ENCODE peak calls at places on chromosomes 3 and 15, in nine cellular contexts. D is prostate gland; R is NCI-H748 treated with DMSO at 0.1 percent for 48 hours; Z is NAMALWA; I is tibial artery; G is upper lobe of right lung; Y is stimulated activated CD4-positive, alpha-beta T cell treated with anti-CD3 and anti-CD28 coated beads, Interleukin-1b, Interleukin-23, amount 100 ng/mL, for 24 hours; Q is NCI-H1092 treated with DMSO at 0.1 percent for 48 hours; M is head of caudate nucleus. J is an unnamed sample.

GRCh38 chr3:155553800-155554199 is 191.1 kb downstream of the PLCH1 start:
- DNase-seq in D (no peak), R (no peak), Z (peak; percentile 69), I (no peak), G (no peak), Y (no peak), Q (no peak), M (no peak), J (no peak)

GRCh38 chr3:186519021-186519658 is 25.0 kb downstream of the CRYGS start:
- DNase-seq in D (no peak), R (no peak), Z (no peak), I (no peak), G (no peak), Y (peak; percentile 54), Q (no peak), M (no peak), J (no peak)

GRCh38 chr15:101059381-101060341 is 140.5 kb downstream of the LRRK1 start:
- DNase-seq in D (no peak), R (no peak), Z (no peak), I (peak; percentile 49), G (no peak), Y (no peak), Q (no peak), M (peak; percentile 7), J (no peak)

GRCh38 chr15:85886345-85886935 is 91.7 kb upstream of the KLHL25 start:
- DNase-seq in D (no peak), R (no peak), Z (no peak), I (no peak), G (no peak), Y (no peak), Q (no peak), M (no peak), J (no peak)

GRCh38 chr3:78634316-78634715 is 1133.5 kb downstream of the ROBO1 start:
- DNase-seq in D (no peak), R (no peak), Z (no peak), I (no peak), G (no peak), Y (no peak), Q (no peak), M (no peak), J (no peak)

GRCh38 chr3:127614928-127615592 is 13.9 kb upstream of the PODXL2 start:
- DNase-seq in D (no peak), R (no peak), Z (no peak), I (no peak), G (peak; percentile 28), Y (no peak), Q (no peak), M (no peak), J (no peak)

GRCh38 chr3:153043729-153044314 is 118.2 kb upstream of the RAP2B start:
- DNase-seq in D (no peak), R (no peak), Z (no peak), I (no peak), G (no peak), Y (no peak), Q (no peak), M (no peak), J (no peak)

GRCh38 chr3:189236352-189236751 is 64.6 kb downstream of the TPRG1 start:
- DNase-seq in D (no peak), R (no peak), Z (no peak), I (no peak), G (no peak), Y (no peak), Q (no peak), M (no peak), J (no peak)

GRCh38 chr3:13528217-13528801 is 20.6 kb upstream of the FBLN2 start:
- DNase-seq in D (no peak), R (no peak), Z (peak; percentile 64), I (no peak), G (no peak), Y (no peak), Q (peak; percentile 4), M (no peak), J (no peak)

GRCh38 chr3:122416966-122417365 is 1.1 kb upstream of the WDR5B start:
- DNase-seq in D (no peak), R (no peak), Z (no peak), I (no peak), G (no peak), Y (no peak), Q (no peak), M (no peak), J (no peak)

GRCh38 chr15:35458176-35458856 is 87.6 kb downstream of the DPH6 start:
- DNase-seq in D (no peak), R (no peak), Z (no peak), I (no peak), G (no peak), Y (no peak), Q (no peak), M (no peak), J (no peak)

GRCh38 chr3:103085465-103085864 is 650.6 kb downstream of the ZPLD1 start:
- DNase-seq in D (no peak), R (no peak), Z (no peak), I (no peak), G (no peak), Y (no peak), Q (no peak), M (no peak), J (no peak)

GRCh38 chr3:73391984-73392383 is 232.8 kb downstream of the PDZRN3 start:
- DNase-seq in D (no peak), R (no peak), Z (no peak), I (no peak), G (no peak), Y (no peak), Q (no peak), M (no peak), J (no peak)

GRCh38 chr3:16916840-16917239 is 32.1 kb downstream of the PLCL2 start:
- DNase-seq in D (no peak), R (no peak), Z (no peak), I (no peak), G (no peak), Y (no peak), Q (no peak), M (no peak), J (no peak)

GRCh38 chr15:69421498-69421897 is 7.3 kb downstream of the KIF23 start:
- DNase-seq in D (no peak), R (no peak), Z (no peak), I (no peak), G (no peak), Y (no peak), Q (no peak), M (no peak), J (no peak)

GRCh38 chr3:60919296-60919695 is 332.0 kb downstream of the FHIT start:
- DNase-seq in D (no peak), R (no peak), Z (no peak), I (no peak), G (no peak), Y (no peak), Q (no peak), M (no peak), J (no peak)

GRCh38 chr3:125332504-125332903 is 42.6 kb downstream of the ZNF148 start:
- DNase-seq in D (no peak), R (no peak), Z (peak; percentile 41), I (no peak), G (no peak), Y (no peak), Q (no peak), M (no peak), J (no peak)

GRCh38 chr3:168307893-168308292 is 212.2 kb upstream of the GOLIM4 start:
- DNase-seq in D (no peak), R (no peak), Z (no peak), I (no peak), G (no peak), Y (no peak), Q (no peak), M (no peak), J (no peak)

GRCh38 chr3:60835796-60836195 is 415.5 kb downstream of the FHIT start:
- DNase-seq in D (no peak), R (no peak), Z (no peak), I (no peak), G (no peak), Y (no peak), Q (no peak), M (no peak), J (no peak)

GRCh38 chr3:37741644-37742043 is 120.0 kb upstream of the CTDSPL start:
- DNase-seq in D (peak; percentile 60), R (no peak), Z (no peak), I (peak; percentile 86), G (peak; percentile 81), Y (no peak), Q (peak; percentile 33), M (no peak), J (peak; percentile 65)

GRCh38 chr3:107412376-107412775 is 35.1 kb downstream of the CCDC54 start:
- DNase-seq in D (no peak), R (no peak), Z (no peak), I (no peak), G (no peak), Y (no peak), Q (no peak), M (no peak), J (no peak)

GRCh38 chr15:70212288-70212962 is 114.7 kb upstream of the TLE3 start:
- DNase-seq in D (no peak), R (no peak), Z (no peak), I (no peak), G (peak; percentile 71), Y (no peak), Q (no peak), M (no peak), J (no peak)

GRCh38 chr15:70632079-70632850 is 131.1 kb downstream of the UACA start:
- DNase-seq in D (no peak), R (no peak), Z (no peak), I (no peak), G (no peak), Y (no peak), Q (no peak), M (no peak), J (no peak)

GRCh38 chr15:40439461-40440299 is 1.1 kb upstream of the BAHD1 start:
- DNase-seq in D (no peak), R (no peak), Z (peak; percentile 37), I (peak; percentile 74), G (peak; percentile 80), Y (no peak), Q (peak; percentile 39), M (peak; percentile 29), J (peak; percentile 29)

GRCh38 chr3:117722856-117723255 is 1013.3 kb downstream of the TUSC7 start:
- DNase-seq in D (no peak), R (no peak), Z (peak; percentile 37), I (no peak), G (no peak), Y (no peak), Q (no peak), M (no peak), J (no peak)

GRCh38 chr3:196218155-196218712 is 1.9 kb downstream of the SLC51A start:
- DNase-seq in D (no peak), R (peak; percentile 23), Z (no peak), I (no peak), G (no peak), Y (no peak), Q (no peak), M (no peak), J (no peak)

GRCh38 chr3:31439888-31440287 is 92.8 kb upstream of the STT3B start:
- DNase-seq in D (no peak), R (no peak), Z (no peak), I (no peak), G (no peak), Y (no peak), Q (no peak), M (no peak), J (no peak)

GRCh38 chr3:52110502-52110901 is 43.7 kb downstream of the POC1A start:
- DNase-seq in D (no peak), R (no peak), Z (no peak), I (no peak), G (no peak), Y (no peak), Q (no peak), M (no peak), J (no peak)

GRCh38 chr3:1380926-1381646 is 288.3 kb downstream of the CNTN6 start:
- DNase-seq in D (no peak), R (no peak), Z (peak; percentile 53), I (no peak), G (no peak), Y (no peak), Q (no peak), M (no peak), J (no peak)

GRCh38 chr15:30962079-30962478 is 29.3 kb downstream of the MTMR10 start:
- DNase-seq in D (peak; percentile 47), R (no peak), Z (no peak), I (no peak), G (no peak), Y (no peak), Q (no peak), M (no peak), J (no peak)

GRCh38 chr3:135982404-135982761 is 16.9 kb downstream of the PPP2R3A start:
- DNase-seq in D (no peak), R (no peak), Z (no peak), I (no peak), G (no peak), Y (no peak), Q (no peak), M (no peak), J (no peak)